ENCODE peak calls at places on chromosomes 11 and 22, in four cellular contexts. I is A549, A is IMR-90, W is GM12878. D is an unnamed sample.

GRCh38 chr11:6755303-6755952 is 16.3 kb downstream of the OR2AG2 start:
- DNase-seq in I (peak), A (peak), W (no peak), D (peak)

GRCh38 chr22:37082251-37082650 is 27.3 kb downstream of the TMPRSS6 start:
- DNase-seq in I (no peak), A (peak), W (no peak), D (no peak)

GRCh38 chr11:14577290-14577689 is 57.1 kb upstream of the PSMA1 start:
- DNase-seq in I (no peak), A (no peak), W (no peak), D (no peak)

GRCh38 chr11:65979261-65979759 is 17.8 kb downstream of the SART1 start:
- DNase-seq in I (no peak), A (no peak), W (no peak), D (no peak)

GRCh38 chr11:129215506-129216245 is 23.6 kb upstream of the ARHGAP32 start:
- DNase-seq in I (no peak), A (no peak), W (no peak), D (no peak)

GRCh38 chr11:73521621-73522020 is 76.3 kb downstream of the FAM168A start:
- DNase-seq in I (peak), A (peak), W (peak), D (no peak)

GRCh38 chr22:49011379-49011768 is 816.3 kb downstream of the BRD1 start:
- DNase-seq in I (no peak), A (no peak), W (no peak), D (no peak)

GRCh38 chr11:17432041-17432440 is 43.6 kb upstream of the KCNJ11 start:
- DNase-seq in I (no peak), A (no peak), W (no peak), D (no peak)

GRCh38 chr11:94767701-94768601 is at the start of gene AMOTL1:
- DNase-seq in I (peak), A (peak), W (no peak), D (peak)

GRCh38 chr22:41491379-41492100 is 22.6 kb downstream of the ACO2 start:
- DNase-seq in I (no peak), A (peak), W (no peak), D (no peak)

GRCh38 chr11:117538256-117538655 is 210.6 kb downstream of the CEP164 start:
- DNase-seq in I (no peak), A (no peak), W (no peak), D (no peak)

GRCh38 chr11:114258696-114259095 is 37.5 kb upstream of the NNMT start:
- DNase-seq in I (no peak), A (no peak), W (no peak), D (no peak)

GRCh38 chr22:37457093-37457893 is 28.9 kb downstream of the MFNG start:
- DNase-seq in I (peak), A (peak), W (peak), D (peak)

GRCh38 chr22:18078329-18079041 is 695 bp downstream of the PEX26 start:
- DNase-seq in I (peak), A (peak), W (no peak), D (peak)

GRCh38 chr11:134949716-134950115 is 537.7 kb upstream of the B3GAT1 start:
- DNase-seq in I (no peak), A (peak), W (no peak), D (no peak)

GRCh38 chr11:690738-691633 is 4.0 kb downstream of the DEAF1 start:
- DNase-seq in I (no peak), A (no peak), W (no peak), D (no peak)

GRCh38 chr11:34940026-34940677 is 23.7 kb downstream of the PDHX start:
- DNase-seq in I (no peak), A (peak), W (no peak), D (no peak)

GRCh38 chr11:120471131-120471530 is 40.4 kb upstream of the GRIK4 start:
- DNase-seq in I (no peak), A (peak), W (no peak), D (no peak)

GRCh38 chr22:23657712-23658111 is 25.6 kb upstream of the DRICH1 start:
- DNase-seq in I (no peak), A (no peak), W (no peak), D (no peak)

GRCh38 chr11:62269654-62270278 is at the start of gene SCGB2A2:
- DNase-seq in I (no peak), A (no peak), W (no peak), D (peak)

GRCh38 chr11:126862664-126863247 is 137.8 kb downstream of the KIRREL3 start:
- DNase-seq in I (no peak), A (no peak), W (no peak), D (no peak)

GRCh38 chr22:17774928-17775675 is 833 bp upstream of the BID start:
- DNase-seq in I (no peak), A (no peak), W (no peak), D (no peak)

GRCh38 chr11:10847960-10848860 is 9.6 kb downstream of the ZBED5 start:
- DNase-seq in I (no peak), A (no peak), W (no peak), D (no peak)
- TF ChIP-seq BHLHE40 in I (no peak), A (no peak), W (no peak), D (no peak)

DNA sequence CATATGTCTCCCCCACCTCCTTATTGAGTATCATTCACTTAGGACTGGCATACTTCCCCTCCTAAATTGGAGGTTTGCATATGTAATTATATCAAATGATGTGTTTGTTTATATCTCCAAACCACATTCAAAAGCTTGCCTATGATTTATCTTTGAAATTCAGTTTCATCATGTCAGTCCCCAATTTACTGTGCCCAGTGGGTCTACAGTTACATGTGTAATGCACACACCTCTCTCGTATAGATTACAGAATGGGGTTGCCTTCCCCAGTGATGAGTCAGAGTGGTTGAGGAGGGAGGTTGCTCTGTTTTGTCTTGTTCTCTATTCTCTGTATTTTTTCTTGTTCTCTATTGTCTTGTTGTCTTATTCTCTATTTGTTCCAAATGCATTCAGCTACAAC is 276.3 kb upstream of the MTNR1B start:
- DNase-seq in I (no peak), A (peak), W (no peak), D (no peak)
- TF ChIP-seq BHLHE40 in I (no peak), A (no peak), W (no peak), D (no peak)

GRCh38 chr11:103662880-103663279 is 373.6 kb upstream of the DDI1 start:
- DNase-seq in I (no peak), A (peak), W (no peak), D (no peak)
- TF ChIP-seq BHLHE40 in I (no peak), A (no peak), W (no peak), D (no peak)

GRCh38 chr11:2142762-2143202 is 3.6 kb upstream of the IGF2 start:
- DNase-seq in I (no peak), A (peak), W (peak), D (no peak)
- TF ChIP-seq BHLHE40 in I (no peak), A (no peak), W (no peak), D (no peak)

GRCh38 chr11:12182650-12183511 is 72.5 kb downstream of the MICAL2 start:
- DNase-seq in I (peak), A (peak), W (no peak), D (no peak)
- TF ChIP-seq BHLHE40 in I (no peak), A (peak), W (no peak), D (no peak)

GRCh38 chr11:71282581-71283351 is 30.4 kb upstream of the SHANK2 start:
- DNase-seq in I (no peak), A (no peak), W (no peak), D (no peak)

GRCh38 chr11:71283960-71284359 is 31.6 kb upstream of the SHANK2 start:
- DNase-seq in I (no peak), A (no peak), W (no peak), D (no peak)

GRCh38 chr11:71285111-71285510 is 32.7 kb upstream of the SHANK2 start:
- DNase-seq in I (no peak), A (no peak), W (no peak), D (no peak)

GRCh38 chr11:71284525-71285092 is 32.2 kb upstream of the SHANK2 start:
- DNase-seq in I (no peak), A (no peak), W (no peak), D (no peak)

GRCh38 chr11:71286701-71287643 is 34.6 kb upstream of the SHANK2 start:
- DNase-seq in I (peak), A (peak), W (no peak), D (no peak)
- TF ChIP-seq BHLHE40 in I (no peak), A (peak), W (no peak), D (no peak)

D was measured in HEK293T.